ENCODE peak calls at places on chromosomes 11 and 22, in seven cellular contexts. One of them, this sample, is unnamed.
A peak's percentile ranks its signal among the peaks of the same experiment; 100 is the strongest.

GRCh38 chr11:69293087-69293486 is 868 bp upstream of the MYEOV start:
- DNase-seq in stimulated activated CD8-positive, alpha-beta memory T cell treated with anti-CD3 and anti-CD28 coated beads, Interleukin-4, amount 100 ng/mL, for 4 hours: no peak
- DNase-seq in Right ventricle myocardium superior: peak; percentile 34
- DNase-seq in posterior vena cava: no peak
- DNase-seq in HAP-1: no peak
- DNase-seq in AG09319: no peak
- DNase-seq in GM03348: no peak
- DNase-seq in this sample: peak; percentile 49

GRCh38 chr11:62613275-62613864 is 313 bp downstream of the ROM1 start:
- DNase-seq in stimulated activated CD8-positive, alpha-beta memory T cell treated with anti-CD3 and anti-CD28 coated beads, Interleukin-4, amount 100 ng/mL, for 4 hours: no peak
- DNase-seq in Right ventricle myocardium superior: no peak
- DNase-seq in posterior vena cava: peak; percentile 82
- DNase-seq in HAP-1: no peak
- DNase-seq in AG09319: no peak
- DNase-seq in GM03348: no peak
- DNase-seq in this sample: no peak

GRCh38 chr11:117734596-117734995 is 62.4 kb downstream of the DSCAML1 start:
- DNase-seq in stimulated activated CD8-positive, alpha-beta memory T cell treated with anti-CD3 and anti-CD28 coated beads, Interleukin-4, amount 100 ng/mL, for 4 hours: no peak
- DNase-seq in Right ventricle myocardium superior: no peak
- DNase-seq in posterior vena cava: no peak
- DNase-seq in HAP-1: no peak
- DNase-seq in AG09319: no peak
- DNase-seq in GM03348: no peak
- DNase-seq in this sample: no peak

GRCh38 chr22:36386351-36386899 is 1.3 kb downstream of the MYH9 start:
- DNase-seq in stimulated activated CD8-positive, alpha-beta memory T cell treated with anti-CD3 and anti-CD28 coated beads, Interleukin-4, amount 100 ng/mL, for 4 hours: no peak
- DNase-seq in Right ventricle myocardium superior: peak; percentile 61
- DNase-seq in posterior vena cava: peak; percentile 85
- DNase-seq in HAP-1: no peak
- DNase-seq in AG09319: no peak
- DNase-seq in GM03348: no peak
- DNase-seq in this sample: peak; percentile 92

GRCh38 chr11:10323793-10324170 is 18.9 kb downstream of the ADM start:
- DNase-seq in stimulated activated CD8-positive, alpha-beta memory T cell treated with anti-CD3 and anti-CD28 coated beads, Interleukin-4, amount 100 ng/mL, for 4 hours: no peak
- DNase-seq in Right ventricle myocardium superior: no peak
- DNase-seq in posterior vena cava: no peak
- DNase-seq in HAP-1: peak; percentile 77
- DNase-seq in AG09319: no peak
- DNase-seq in GM03348: peak; percentile 9
- DNase-seq in this sample: no peak

GRCh38 chr11:64089915-64090810 is 54.4 kb downstream of the FLRT1 start:
- DNase-seq in stimulated activated CD8-positive, alpha-beta memory T cell treated with anti-CD3 and anti-CD28 coated beads, Interleukin-4, amount 100 ng/mL, for 4 hours: no peak
- DNase-seq in Right ventricle myocardium superior: no peak
- DNase-seq in posterior vena cava: no peak
- DNase-seq in HAP-1: no peak
- DNase-seq in AG09319: no peak
- DNase-seq in GM03348: no peak
- DNase-seq in this sample: no peak

GRCh38 chr11:121159721-121160120 is 58.7 kb downstream of the TECTA start:
- DNase-seq in stimulated activated CD8-positive, alpha-beta memory T cell treated with anti-CD3 and anti-CD28 coated beads, Interleukin-4, amount 100 ng/mL, for 4 hours: no peak
- DNase-seq in Right ventricle myocardium superior: no peak
- DNase-seq in posterior vena cava: no peak
- DNase-seq in HAP-1: no peak
- DNase-seq in AG09319: no peak
- DNase-seq in GM03348: no peak
- DNase-seq in this sample: no peak

GRCh38 chr22:36375071-36375980 is 12.4 kb downstream of the MYH9 start:
- DNase-seq in stimulated activated CD8-positive, alpha-beta memory T cell treated with anti-CD3 and anti-CD28 coated beads, Interleukin-4, amount 100 ng/mL, for 4 hours: no peak
- DNase-seq in Right ventricle myocardium superior: no peak
- DNase-seq in posterior vena cava: no peak
- DNase-seq in HAP-1: no peak
- DNase-seq in AG09319: no peak
- DNase-seq in GM03348: no peak
- DNase-seq in this sample: no peak

GRCh38 chr22:27159716-27160295 is 502.4 kb downstream of the MIAT start:
- DNase-seq in stimulated activated CD8-positive, alpha-beta memory T cell treated with anti-CD3 and anti-CD28 coated beads, Interleukin-4, amount 100 ng/mL, for 4 hours: no peak
- DNase-seq in Right ventricle myocardium superior: no peak
- DNase-seq in posterior vena cava: no peak
- DNase-seq in HAP-1: no peak
- DNase-seq in AG09319: no peak
- DNase-seq in GM03348: no peak
- DNase-seq in this sample: no peak

GRCh38 chr11:65084598-65085375 is 765 bp downstream of the ZFPL1 start:
- DNase-seq in stimulated activated CD8-positive, alpha-beta memory T cell treated with anti-CD3 and anti-CD28 coated beads, Interleukin-4, amount 100 ng/mL, for 4 hours: no peak
- DNase-seq in Right ventricle myocardium superior: no peak
- DNase-seq in posterior vena cava: no peak
- DNase-seq in HAP-1: no peak
- DNase-seq in AG09319: no peak
- DNase-seq in GM03348: no peak
- DNase-seq in this sample: no peak

GRCh38 chr11:119671048-119671447 is 58.0 kb downstream of the NECTIN1 start:
- DNase-seq in stimulated activated CD8-positive, alpha-beta memory T cell treated with anti-CD3 and anti-CD28 coated beads, Interleukin-4, amount 100 ng/mL, for 4 hours: no peak
- DNase-seq in Right ventricle myocardium superior: peak; percentile 93
- DNase-seq in posterior vena cava: peak; percentile 91
- DNase-seq in HAP-1: no peak
- DNase-seq in AG09319: peak; percentile 60
- DNase-seq in GM03348: peak; percentile 82
- DNase-seq in this sample: peak; percentile 94

GRCh38 chr11:105937331-105937730 is 84.7 kb downstream of the MSANTD4 start:
- DNase-seq in stimulated activated CD8-positive, alpha-beta memory T cell treated with anti-CD3 and anti-CD28 coated beads, Interleukin-4, amount 100 ng/mL, for 4 hours: no peak
- DNase-seq in Right ventricle myocardium superior: no peak
- DNase-seq in posterior vena cava: no peak
- DNase-seq in HAP-1: no peak
- DNase-seq in AG09319: no peak
- DNase-seq in GM03348: no peak
- DNase-seq in this sample: no peak

GRCh38 chr22:46738642-46738960 is 549 bp upstream of the CERK start:
- DNase-seq in stimulated activated CD8-positive, alpha-beta memory T cell treated with anti-CD3 and anti-CD28 coated beads, Interleukin-4, amount 100 ng/mL, for 4 hours: no peak
- DNase-seq in Right ventricle myocardium superior: no peak
- DNase-seq in posterior vena cava: no peak
- DNase-seq in HAP-1: no peak
- DNase-seq in AG09319: no peak
- DNase-seq in GM03348: peak; percentile 50
- DNase-seq in this sample: no peak

GRCh38 chr11:112689851-112690250 is 271.4 kb upstream of the NCAM1 start:
- DNase-seq in stimulated activated CD8-positive, alpha-beta memory T cell treated with anti-CD3 and anti-CD28 coated beads, Interleukin-4, amount 100 ng/mL, for 4 hours: no peak
- DNase-seq in Right ventricle myocardium superior: no peak
- DNase-seq in posterior vena cava: no peak
- DNase-seq in HAP-1: no peak
- DNase-seq in AG09319: no peak
- DNase-seq in GM03348: no peak
- DNase-seq in this sample: no peak

GRCh38 chr11:110947100-110947499 is 234.9 kb upstream of the ARHGAP20 start:
- DNase-seq in stimulated activated CD8-positive, alpha-beta memory T cell treated with anti-CD3 and anti-CD28 coated beads, Interleukin-4, amount 100 ng/mL, for 4 hours: no peak
- DNase-seq in Right ventricle myocardium superior: peak; percentile 55
- DNase-seq in posterior vena cava: no peak
- DNase-seq in HAP-1: no peak
- DNase-seq in AG09319: no peak
- DNase-seq in GM03348: no peak
- DNase-seq in this sample: no peak

GRCh38 chr22:50672471-50673230 is at the start of gene SHANK3:
- DNase-seq in stimulated activated CD8-positive, alpha-beta memory T cell treated with anti-CD3 and anti-CD28 coated beads, Interleukin-4, amount 100 ng/mL, for 4 hours: no peak
- DNase-seq in Right ventricle myocardium superior: peak; percentile 80
- DNase-seq in posterior vena cava: peak; percentile 84
- DNase-seq in HAP-1: no peak
- DNase-seq in AG09319: no peak
- DNase-seq in GM03348: peak; percentile 13
- DNase-seq in this sample: peak; percentile 86